ENCODE peak calls at places on chromosomes 16 and 17, in nine cellular contexts. One of them, this sample, is unnamed.
A peak's percentile ranks its signal among the peaks of the same experiment; 100 is the strongest.

GRCh38 chr17:32536736-32537646 is 50.2 kb downstream of the CDK5R1 start:
- DNase-seq in DND-41: no peak
- DNase-seq in AML-193: no peak
- DNase-seq in naive thymus-derived CD8-positive, alpha-beta T cell: no peak
- DNase-seq in GM12865: no peak
- DNase-seq in stimulated activated CD8-positive, alpha-beta memory T cell treated with anti-CD3 and anti-CD28 coated beads, Interleukin-12 subunit alpha, Interleukin-12 subunit beta, amount 100 ng/mL, for 1 hour: no peak
- DNase-seq in sigmoid colon: no peak
- DNase-seq in HFFc6: peak; percentile 50
- DNase-seq in caudate nucleus: no peak
- DNase-seq in this sample: no peak

GRCh38 chr16:9102379-9102778 is 10.9 kb downstream of the HAPSTR1 start:
- DNase-seq in sigmoid colon: no peak
- DNase-seq in DND-41: no peak
- DNase-seq in HFFc6: peak; percentile 87
- DNase-seq in GM12865: no peak
- DNase-seq in caudate nucleus: no peak
- DNase-seq in naive thymus-derived CD8-positive, alpha-beta T cell: no peak
- DNase-seq in AML-193: peak; percentile 18
- DNase-seq in stimulated activated CD8-positive, alpha-beta memory T cell treated with anti-CD3 and anti-CD28 coated beads, Interleukin-12 subunit alpha, Interleukin-12 subunit beta, amount 100 ng/mL, for 1 hour: no peak
- DNase-seq in this sample: no peak

GRCh38 chr17:81247339-81247990 is 8.3 kb downstream of the NDUFAF8 start:
- DNase-seq in HFFc6: no peak
- DNase-seq in DND-41: no peak
- DNase-seq in stimulated activated CD8-positive, alpha-beta memory T cell treated with anti-CD3 and anti-CD28 coated beads, Interleukin-12 subunit alpha, Interleukin-12 subunit beta, amount 100 ng/mL, for 1 hour: no peak
- DNase-seq in GM12865: no peak
- DNase-seq in caudate nucleus: no peak
- DNase-seq in AML-193: no peak
- DNase-seq in naive thymus-derived CD8-positive, alpha-beta T cell: no peak
- DNase-seq in sigmoid colon: no peak
- DNase-seq in this sample: no peak

GRCh38 chr16:67868290-67868689 is 4.6 kb upstream of the EDC4 start:
- DNase-seq in GM12865: no peak
- DNase-seq in AML-193: no peak
- DNase-seq in stimulated activated CD8-positive, alpha-beta memory T cell treated with anti-CD3 and anti-CD28 coated beads, Interleukin-12 subunit alpha, Interleukin-12 subunit beta, amount 100 ng/mL, for 1 hour: no peak
- DNase-seq in caudate nucleus: no peak
- DNase-seq in sigmoid colon: no peak
- DNase-seq in HFFc6: no peak
- DNase-seq in DND-41: no peak
- DNase-seq in naive thymus-derived CD8-positive, alpha-beta T cell: no peak
- DNase-seq in this sample: no peak

GRCh38 chr17:72812823-72813222 is 279.7 kb downstream of the SLC39A11 start:
- DNase-seq in naive thymus-derived CD8-positive, alpha-beta T cell: no peak
- DNase-seq in stimulated activated CD8-positive, alpha-beta memory T cell treated with anti-CD3 and anti-CD28 coated beads, Interleukin-12 subunit alpha, Interleukin-12 subunit beta, amount 100 ng/mL, for 1 hour: no peak
- DNase-seq in DND-41: no peak
- DNase-seq in GM12865: no peak
- DNase-seq in caudate nucleus: no peak
- DNase-seq in sigmoid colon: no peak
- DNase-seq in AML-193: no peak
- DNase-seq in HFFc6: peak; percentile 38
- DNase-seq in this sample: no peak

GRCh38 chr16:76639685-76640289 is 362.6 kb downstream of the CNTNAP4 start:
- DNase-seq in stimulated activated CD8-positive, alpha-beta memory T cell treated with anti-CD3 and anti-CD28 coated beads, Interleukin-12 subunit alpha, Interleukin-12 subunit beta, amount 100 ng/mL, for 1 hour: no peak
- DNase-seq in naive thymus-derived CD8-positive, alpha-beta T cell: no peak
- DNase-seq in sigmoid colon: no peak
- DNase-seq in AML-193: peak; percentile 14
- DNase-seq in HFFc6: no peak
- DNase-seq in GM12865: peak; percentile 40
- DNase-seq in caudate nucleus: no peak
- DNase-seq in DND-41: peak; percentile 5
- DNase-seq in this sample: no peak

GRCh38 chr17:40540448-40540847 is 24.8 kb downstream of the CCR7 start:
- DNase-seq in HFFc6: no peak
- DNase-seq in DND-41: peak; percentile 68
- DNase-seq in caudate nucleus: no peak
- DNase-seq in stimulated activated CD8-positive, alpha-beta memory T cell treated with anti-CD3 and anti-CD28 coated beads, Interleukin-12 subunit alpha, Interleukin-12 subunit beta, amount 100 ng/mL, for 1 hour: no peak
- DNase-seq in naive thymus-derived CD8-positive, alpha-beta T cell: peak; percentile 63
- DNase-seq in AML-193: no peak
- DNase-seq in sigmoid colon: peak; percentile 62
- DNase-seq in GM12865: no peak
- DNase-seq in this sample: peak; percentile 59

GRCh38 chr16:700684-701584 is 4.7 kb downstream of the FBXL16 start:
- DNase-seq in AML-193: no peak
- DNase-seq in naive thymus-derived CD8-positive, alpha-beta T cell: peak; percentile 45
- DNase-seq in DND-41: peak; percentile 53
- DNase-seq in HFFc6: no peak
- DNase-seq in GM12865: no peak
- DNase-seq in stimulated activated CD8-positive, alpha-beta memory T cell treated with anti-CD3 and anti-CD28 coated beads, Interleukin-12 subunit alpha, Interleukin-12 subunit beta, amount 100 ng/mL, for 1 hour: no peak
- DNase-seq in caudate nucleus: peak; percentile 24
- DNase-seq in sigmoid colon: no peak
- DNase-seq in this sample: no peak

GRCh38 chr17:38897671-38898290 is 27.6 kb upstream of the LASP1NB start:
- DNase-seq in naive thymus-derived CD8-positive, alpha-beta T cell: no peak
- DNase-seq in GM12865: no peak
- DNase-seq in HFFc6: no peak
- DNase-seq in sigmoid colon: no peak
- DNase-seq in AML-193: no peak
- DNase-seq in stimulated activated CD8-positive, alpha-beta memory T cell treated with anti-CD3 and anti-CD28 coated beads, Interleukin-12 subunit alpha, Interleukin-12 subunit beta, amount 100 ng/mL, for 1 hour: no peak
- DNase-seq in caudate nucleus: no peak
- DNase-seq in DND-41: no peak
- DNase-seq in this sample: no peak

GRCh38 chr17:10920511-10920910 is 82.6 kb upstream of the PIRT start:
- DNase-seq in caudate nucleus: no peak
- DNase-seq in naive thymus-derived CD8-positive, alpha-beta T cell: no peak
- DNase-seq in HFFc6: no peak
- DNase-seq in AML-193: no peak
- DNase-seq in DND-41: no peak
- DNase-seq in GM12865: no peak
- DNase-seq in stimulated activated CD8-positive, alpha-beta memory T cell treated with anti-CD3 and anti-CD28 coated beads, Interleukin-12 subunit alpha, Interleukin-12 subunit beta, amount 100 ng/mL, for 1 hour: no peak
- DNase-seq in sigmoid colon: no peak
- DNase-seq in this sample: no peak

This sample was measured in activated gamma-delta T cell treated with anti-CD3 and anti-CD28 coated beads, Interleukin-2, amount 50 U/mL, for 16 hours.